ENCODE peak calls at places on chromosomes 12 and 14, in five cellular contexts. H, R, U, Y and A are unnamed samples.
A peak's percentile ranks its signal among the peaks of the same experiment; 100 is the strongest.

GRCh38 chr12:65501935-65502334 is 223.5 kb downstream of the MSRB3 start:
- DNase-seq in H (no peak), R (no peak), U (no peak), Y (no peak), A (no peak)

GRCh38 chr14:104191409-104191997 is 53.1 kb downstream of the KIF26A start:
- DNase-seq in H (no peak), R (no peak), U (no peak), Y (no peak), A (no peak)

GRCh38 chr12:27966870-27967269 is 5.7 kb downstream of the PTHLH start:
- DNase-seq in H (no peak), R (no peak), U (no peak), Y (no peak), A (peak; percentile 89)

GRCh38 chr14:78848234-78848820 is 678.2 kb downstream of the NRXN3 start:
- DNase-seq in H (peak; percentile 65), R (no peak), U (peak; percentile 59), Y (peak; percentile 68), A (peak; percentile 10)

GRCh38 chr14:100078997-100079561 is 13.9 kb downstream of the EVL start:
- DNase-seq in H (peak; percentile 90), R (peak; percentile 75), U (no peak), Y (peak; percentile 47), A (no peak)

GRCh38 chr12:18546399-18546798 is 191.4 kb downstream of the PLCZ1 start:
- DNase-seq in H (no peak), R (no peak), U (peak; percentile 5), Y (no peak), A (no peak)

GRCh38 chr14:94136575-94137331 is 7.3 kb upstream of the IFI27L2 start:
- DNase-seq in H (peak; percentile 83), R (peak; percentile 85), U (no peak), Y (peak; percentile 87), A (peak; percentile 53)

GRCh38 chr12:74782086-74782485 is 244.5 kb downstream of the ATXN7L3B start:
- DNase-seq in H (no peak), R (no peak), U (no peak), Y (no peak), A (no peak)

GRCh38 chr14:22510527-22511110 is 78.4 kb downstream of the DAD1 start:
- DNase-seq in H (no peak), R (no peak), U (no peak), Y (no peak), A (no peak)